ENCODE peak calls at places on chromosomes 1 and 21, in six cellular contexts. P, H, I, Z, G and C are unnamed samples.

GRCh38 chr1:34425785-34426184 is 249.1 kb downstream of the C1orf94 start:
- DNase-seq in G (no peak), H (no peak), P (no peak), Z (no peak), I (no peak), C (no peak)

GRCh38 chr1:34060331-34060730 is 104.7 kb downstream of the CSMD2 start:
- DNase-seq in Z (no peak), I (no peak), G (no peak), H (no peak), P (no peak), C (no peak)

GRCh38 chr1:114758251-114758832 is 558 bp upstream of the CSDE1 start:
- DNase-seq in Z (peak), I (no peak), H (no peak), P (no peak), G (no peak), C (peak)

GRCh38 chr1:7420098-7420445 is 351.0 kb upstream of the VAMP3 start:
- DNase-seq in Z (no peak), I (peak), P (no peak), H (peak), G (peak), C (no peak)

GRCh38 chr1:151570819-151571218 is 30.7 kb downstream of the TUFT1 start:
- DNase-seq in G (no peak), I (no peak), P (no peak), Z (no peak), H (peak), C (peak)

GRCh38 chr1:166910396-166910994 is 34.4 kb upstream of the TADA1 start:
- DNase-seq in G (no peak), I (no peak), P (peak), H (peak), Z (peak), C (peak)

GRCh38 chr1:52511439-52511838 is 41.5 kb downstream of the TUT4 start:
- DNase-seq in I (no peak), P (no peak), G (no peak), Z (no peak), H (no peak), C (no peak)

GRCh38 chr1:30506785-30507312 is 216.5 kb downstream of the MATN1 start:
- DNase-seq in G (no peak), I (no peak), P (no peak), Z (no peak), H (peak), C (no peak)

GRCh38 chr1:59593798-59594790 is 220.7 kb upstream of the HOOK1 start:
- DNase-seq in P (no peak), G (no peak), H (no peak), I (no peak), Z (no peak), C (no peak)

GRCh38 chr21:33849839-33850238 is 65.8 kb downstream of the ATP5PO start:
- DNase-seq in P (no peak), H (no peak), G (no peak), Z (no peak), I (no peak), C (no peak)

GRCh38 chr1:154141240-154141639 is 13.6 kb downstream of the NUP210L start:
- DNase-seq in G (no peak), Z (peak), P (peak), H (no peak), I (no peak), C (no peak)

GRCh38 chr1:113429461-113430153 is 39.3 kb downstream of the MAGI3 start:
- DNase-seq in H (no peak), G (no peak), Z (peak), P (peak), I (no peak), C (no peak)

GRCh38 chr1:37123266-37123665 is 89.0 kb upstream of the GRIK3 start:
- DNase-seq in H (no peak), P (no peak), Z (no peak), I (no peak), G (no peak), C (no peak)

DNA sequence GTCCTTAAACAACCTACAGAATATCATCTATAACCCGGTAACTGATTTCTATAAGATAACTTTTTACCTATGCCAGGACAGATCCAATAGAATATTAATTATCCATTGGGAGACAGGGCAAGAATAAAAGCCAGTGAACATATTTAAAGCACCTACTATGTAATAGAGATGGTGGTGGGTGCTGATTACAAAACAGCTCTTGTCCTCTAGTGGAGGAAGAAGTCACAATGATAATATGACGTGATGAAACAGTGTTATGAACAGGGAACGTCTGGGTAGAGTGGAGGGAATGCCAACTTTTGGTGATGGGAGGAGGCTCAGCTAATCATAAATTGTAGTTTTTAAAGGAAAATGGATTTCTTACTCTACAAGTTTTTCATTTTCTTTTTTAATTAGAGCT is 2.3 kb downstream of the LGALS8 start:
- DNase-seq in P (no peak), G (no peak), Z (no peak), I (no peak), H (no peak), C (no peak)
- H3K4me3 ChIP-seq in P (no peak), G (no peak), Z (no peak), I (no peak), H (no peak), C (no peak)

GRCh38 chr1:32619701-32620485 is 30.5 kb downstream of the ZBTB8OS start:
- DNase-seq in H (no peak), P (peak), Z (peak), I (no peak), G (no peak), C (no peak)
- TF ChIP-seq CTCF in H (no peak), P (peak), Z (peak), I (no peak), G (peak), C (peak)

DNA sequence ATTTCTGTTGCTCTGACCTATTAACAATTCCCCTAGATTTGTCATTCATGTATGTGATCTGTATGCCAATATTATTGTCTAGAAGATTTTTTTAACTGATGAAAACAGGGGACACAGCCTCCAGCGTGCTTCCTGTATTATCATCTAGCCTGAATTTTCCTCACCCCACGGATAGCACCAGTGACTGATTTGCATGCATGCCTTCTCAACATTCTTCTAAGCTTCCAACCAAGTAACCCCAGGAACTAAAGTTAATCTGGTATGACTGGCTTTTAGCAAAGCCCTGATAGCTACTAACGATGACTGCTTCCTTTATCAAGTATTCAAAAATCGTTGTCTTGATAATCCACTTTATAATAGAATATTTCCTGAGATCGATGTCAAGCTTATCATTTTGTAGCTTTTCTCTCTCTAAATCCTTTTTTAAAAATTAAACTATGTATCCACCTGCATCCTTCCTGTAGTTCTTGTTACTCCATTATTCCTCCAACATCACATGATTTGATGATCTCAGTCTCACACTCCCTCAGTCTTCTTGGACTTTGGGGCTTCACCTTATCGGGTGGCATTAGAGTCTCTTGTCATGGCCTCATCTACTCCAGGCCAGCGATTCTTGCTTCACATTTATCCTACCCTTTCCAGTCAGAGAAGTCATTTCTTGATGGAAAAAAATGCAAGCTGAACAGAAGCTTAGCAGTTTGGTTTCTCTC is 19.0 kb downstream of the BCAR3 start:
- DNase-seq in G (no peak), H (no peak), P (peak), Z (peak), I (no peak), C (peak)
- H3K4me3 ChIP-seq in G (no peak), H (no peak), P (no peak), Z (no peak), I (no peak), C (peak)

GRCh38 chr1:17277511-17278159 is 28.7 kb downstream of the PADI3 start:
- DNase-seq in P (no peak), G (peak), H (no peak), Z (no peak), I (peak), C (no peak)

GRCh38 chr1:17274186-17275170 is 25.6 kb downstream of the PADI3 start:
- DNase-seq in Z (peak), H (peak), P (peak), I (no peak), G (peak), C (peak)

GRCh38 chr1:17273096-17273495 is 24.2 kb downstream of the PADI3 start:
- DNase-seq in H (no peak), G (no peak), I (no peak), Z (no peak), P (no peak), C (no peak)

GRCh38 chr1:17279001-17279830 is 28.8 kb upstream of the PADI4 start:
- DNase-seq in I (peak), H (peak), Z (peak), P (no peak), G (peak), C (no peak)

DNA sequence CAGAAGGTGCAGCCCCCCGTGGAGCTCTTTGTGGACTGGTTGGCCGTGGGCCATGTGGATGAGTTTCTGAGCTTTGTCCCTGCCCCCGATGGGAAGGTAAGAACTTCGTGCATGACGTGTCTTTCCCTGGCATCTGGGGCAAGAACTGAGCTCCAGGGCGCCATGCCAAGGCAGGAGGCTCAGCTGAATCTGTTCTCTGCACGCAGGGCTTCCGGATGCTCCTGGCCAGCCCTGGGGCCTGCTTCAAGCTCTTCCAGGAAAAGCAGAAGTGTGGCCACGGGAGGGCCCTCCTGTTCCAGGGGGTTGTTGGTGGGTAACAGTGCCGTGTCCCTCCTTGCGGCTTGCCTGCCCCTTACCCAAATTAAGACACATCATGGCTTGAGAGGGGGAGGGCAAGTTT is 27.7 kb downstream of the PADI3 start:
- DNase-seq in G (peak), H (no peak), I (peak), P (peak), Z (peak), C (peak)
- TF ChIP-seq CTCF in G (no peak), H (no peak), I (no peak), P (no peak), Z (no peak), C (peak)

GRCh38 chr1:205568135-205568468 is 63.6 kb downstream of the CDK18 start:
- DNase-seq in Z (no peak), G (peak), I (no peak), H (peak), P (no peak), C (no peak)
- H3K4me3 ChIP-seq in Z (no peak), G (peak), I (no peak), H (no peak), P (no peak), C (no peak)

DNA sequence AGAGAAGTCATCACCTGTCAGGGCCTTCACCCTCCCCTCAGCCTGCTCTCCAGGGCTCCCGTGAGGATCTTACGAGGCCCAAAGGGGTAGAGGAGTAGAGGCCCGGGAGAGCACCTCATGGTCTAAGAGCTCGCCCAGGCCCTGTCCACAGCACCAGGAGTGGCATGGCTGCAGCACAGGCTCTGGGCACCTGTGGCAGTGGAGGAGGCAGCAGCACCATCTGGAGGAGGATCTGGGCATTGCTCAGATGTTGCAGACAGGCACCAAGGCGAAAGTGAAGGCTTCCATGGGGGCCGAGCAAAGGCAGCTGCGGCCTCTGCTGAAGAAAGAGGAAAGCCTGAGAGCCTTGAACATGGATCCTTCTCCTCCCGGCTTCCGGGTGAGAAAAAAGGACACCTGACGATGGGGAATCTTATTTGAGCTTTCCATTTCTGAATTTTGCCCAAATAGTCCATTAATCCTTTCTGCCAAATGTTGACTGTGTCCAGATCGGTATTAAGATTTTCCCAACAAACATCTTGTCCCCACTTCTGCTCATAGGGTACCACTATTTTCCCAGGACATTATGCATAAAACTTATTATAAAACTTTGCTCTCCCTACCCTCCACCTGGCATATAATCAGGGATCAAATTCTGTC is 604.7 kb downstream of the PTPRC start:
- DNase-seq in P (peak), I (no peak), H (peak), Z (peak), G (peak), C (no peak)
- TF ChIP-seq CTCF in P (peak), I (no peak), H (no peak), Z (peak), G (peak), C (peak)

DNA sequence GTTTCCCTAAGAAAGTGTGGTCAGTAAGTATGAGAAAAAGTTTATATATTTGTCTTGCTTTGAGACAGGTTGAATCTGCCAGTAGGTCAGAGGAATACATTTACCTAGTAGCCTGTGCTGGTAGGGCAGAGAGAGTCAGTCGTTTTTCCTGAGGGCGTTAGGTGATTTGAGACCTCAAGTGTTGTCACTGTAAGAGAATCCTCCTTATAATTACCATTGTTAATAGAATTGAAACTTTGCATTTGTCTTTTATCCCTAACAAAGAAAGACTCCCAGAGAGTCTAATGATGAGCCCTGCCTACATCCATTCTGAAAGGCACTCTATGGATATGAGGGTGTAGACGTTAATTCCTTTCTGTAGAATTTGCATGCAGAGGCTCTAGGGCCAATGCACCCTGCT is 16.4 kb downstream of the PBX1 start:
- DNase-seq in Z (no peak), P (no peak), G (no peak), H (no peak), I (no peak), C (no peak)
- H3K4me3 ChIP-seq in Z (no peak), P (no peak), G (no peak), H (no peak), I (no peak), C (no peak)